ENCODE peak calls at places on chromosome 15, in eight cellular contexts. One of them, this sample, is unnamed. For H3K9me3, the result is how much of the 10 kb centered on the place peaks cover.

GRCh38 chr15:31435891-31436628 is 109.4 kb downstream of the KLF13 start:
- DNase-seq in endodermal cell: no peak
- DNase-seq in right lobe of liver: no peak
- DNase-seq in fibroblast of lung: no peak
- DNase-seq in ascending aorta: no peak
- DNase-seq in stomach: no peak
- DNase-seq in heart left ventricle: no peak
- DNase-seq in left lung: no peak
- DNase-seq in this sample: no peak

GRCh38 chr15:31364301-31365031 is 37.8 kb downstream of the KLF13 start:
- DNase-seq in endodermal cell: peak
- DNase-seq in stomach: no peak
- DNase-seq in ascending aorta: no peak
- DNase-seq in right lobe of liver: no peak
- DNase-seq in left lung: no peak
- DNase-seq in fibroblast of lung: no peak
- DNase-seq in heart left ventricle: no peak
- DNase-seq in this sample: no peak

GRCh38 chr15:76169013-76169412 is 109.2 kb downstream of the TMEM266 start:
- DNase-seq in fibroblast of lung: no peak
- DNase-seq in endodermal cell: peak
- DNase-seq in left lung: no peak
- DNase-seq in heart left ventricle: no peak
- DNase-seq in ascending aorta: no peak
- DNase-seq in stomach: no peak
- DNase-seq in right lobe of liver: no peak
- DNase-seq in this sample: no peak

GRCh38 chr15:60819860-60820259 is 340.9 kb upstream of the ICE2 start:
- DNase-seq in stomach: no peak
- DNase-seq in endodermal cell: no peak
- DNase-seq in heart left ventricle: no peak
- DNase-seq in fibroblast of lung: no peak
- DNase-seq in left lung: no peak
- DNase-seq in ascending aorta: no peak
- DNase-seq in right lobe of liver: no peak
- DNase-seq in this sample: no peak

GRCh38 chr15:70091649-70092461 is 5.9 kb downstream of the TLE3 start:
- DNase-seq in heart left ventricle: peak
- DNase-seq in fibroblast of lung: peak
- DNase-seq in left lung: no peak
- DNase-seq in stomach: peak
- DNase-seq in endodermal cell: no peak
- DNase-seq in ascending aorta: no peak
- DNase-seq in right lobe of liver: peak
- DNase-seq in this sample: peak

GRCh38 chr15:68385671-68386586 is 46.0 kb downstream of the ITGA11 start:
- DNase-seq in ascending aorta: peak
- DNase-seq in right lobe of liver: peak
- DNase-seq in stomach: peak
- DNase-seq in fibroblast of lung: no peak
- DNase-seq in heart left ventricle: no peak
- DNase-seq in endodermal cell: no peak
- DNase-seq in left lung: peak
- DNase-seq in this sample: peak

GRCh38 chr15:73866881-73867410 is 6.4 kb upstream of the TBC1D21 start:
- DNase-seq in heart left ventricle: no peak
- DNase-seq in fibroblast of lung: no peak
- DNase-seq in ascending aorta: no peak
- DNase-seq in left lung: no peak
- DNase-seq in right lobe of liver: peak
- DNase-seq in stomach: no peak
- DNase-seq in endodermal cell: peak
- DNase-seq in this sample: no peak

GRCh38 chr15:74833376-74834107 is 7.1 kb downstream of the CPLX3 start:
- DNase-seq in fibroblast of lung: no peak
- DNase-seq in stomach: no peak
- DNase-seq in ascending aorta: no peak
- DNase-seq in heart left ventricle: no peak
- DNase-seq in endodermal cell: no peak
- DNase-seq in right lobe of liver: no peak
- DNase-seq in left lung: no peak
- DNase-seq in this sample: no peak

GRCh38 chr15:81189583-81190283 is 6.9 kb upstream of the IL16 start:
- DNase-seq in endodermal cell: no peak
- DNase-seq in heart left ventricle: peak
- DNase-seq in fibroblast of lung: peak
- DNase-seq in left lung: peak
- DNase-seq in stomach: peak
- DNase-seq in ascending aorta: peak
- DNase-seq in right lobe of liver: no peak
- DNase-seq in this sample: peak

GRCh38 chr15:86073281-86073680 is 6.4 kb upstream of the AGBL1 start:
- DNase-seq in fibroblast of lung: no peak
- DNase-seq in right lobe of liver: no peak
- DNase-seq in left lung: no peak
- DNase-seq in ascending aorta: no peak
- DNase-seq in endodermal cell: no peak
- DNase-seq in heart left ventricle: no peak
- DNase-seq in stomach: no peak
- DNase-seq in this sample: no peak

GRCh38 chr15:80932989-80933388 is 56.6 kb downstream of the MESD start:
- DNase-seq in heart left ventricle: no peak
- DNase-seq in right lobe of liver: no peak
- DNase-seq in fibroblast of lung: peak
- DNase-seq in endodermal cell: no peak
- DNase-seq in left lung: no peak
- DNase-seq in stomach: no peak
- DNase-seq in ascending aorta: peak
- DNase-seq in this sample: no peak

GRCh38 chr15:82936966-82937647 is 15.4 kb downstream of the HOMER2 start:
- DNase-seq in stomach: no peak
- DNase-seq in endodermal cell: no peak
- DNase-seq in right lobe of liver: no peak
- DNase-seq in ascending aorta: no peak
- DNase-seq in fibroblast of lung: no peak
- DNase-seq in left lung: no peak
- DNase-seq in heart left ventricle: no peak
- DNase-seq in this sample: no peak

GRCh38 chr15:70397816-70398215 is 300.1 kb upstream of the TLE3 start:
- DNase-seq in fibroblast of lung: no peak
- DNase-seq in right lobe of liver: no peak
- DNase-seq in endodermal cell: no peak
- DNase-seq in heart left ventricle: no peak
- DNase-seq in ascending aorta: no peak
- DNase-seq in left lung: no peak
- DNase-seq in stomach: no peak
- DNase-seq in this sample: no peak

GRCh38 chr15:57635300-57635944 is 43.7 kb downstream of the MYZAP start:
- DNase-seq in fibroblast of lung: no peak
- DNase-seq in endodermal cell: no peak
- DNase-seq in heart left ventricle: no peak
- DNase-seq in stomach: peak
- DNase-seq in left lung: no peak
- DNase-seq in right lobe of liver: no peak
- DNase-seq in ascending aorta: no peak
- DNase-seq in this sample: no peak

GRCh38 chr15:95636107-95636506 is 694.4 kb upstream of the NR2F2 start:
- DNase-seq in fibroblast of lung: no peak
- DNase-seq in left lung: no peak
- DNase-seq in ascending aorta: no peak
- DNase-seq in heart left ventricle: no peak
- DNase-seq in right lobe of liver: no peak
- DNase-seq in endodermal cell: no peak
- DNase-seq in stomach: no peak
- DNase-seq in this sample: no peak

DNA sequence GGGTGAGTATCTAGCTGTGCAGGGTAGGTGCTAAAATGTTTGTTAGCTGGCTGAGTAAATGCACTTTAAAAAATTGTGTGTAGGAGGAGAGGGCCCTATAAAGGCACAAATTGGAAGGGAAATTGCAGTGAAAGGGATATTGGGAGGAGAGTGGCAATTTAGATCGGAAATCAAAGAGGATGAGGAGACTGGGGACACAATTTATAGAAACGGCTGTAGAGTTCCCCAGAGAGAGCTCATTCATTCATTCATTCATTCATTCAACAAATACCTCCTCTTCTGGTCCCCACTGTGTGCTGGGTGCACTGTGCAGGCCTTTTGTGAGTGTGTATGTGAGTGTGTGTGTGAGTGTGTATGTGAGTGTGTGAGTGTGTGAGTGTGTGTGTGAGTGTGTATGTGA is 2.4 kb downstream of the DNAJA4 start:
- DNase-seq in ascending aorta: no peak
- DNase-seq in right lobe of liver: no peak
- DNase-seq in endodermal cell: no peak
- DNase-seq in stomach: no peak
- DNase-seq in heart left ventricle: no peak
- DNase-seq in fibroblast of lung: no peak
- DNase-seq in left lung: no peak
- DNase-seq in this sample: no peak
- H3K9me3 ChIP-seq in ascending aorta: under half
- H3K9me3 ChIP-seq in right lobe of liver: under half
- H3K9me3 ChIP-seq in endodermal cell: under half
- H3K9me3 ChIP-seq in stomach: under half
- H3K9me3 ChIP-seq in heart left ventricle: under half
- H3K9me3 ChIP-seq in fibroblast of lung: under half
- H3K9me3 ChIP-seq in left lung: under half
- H3K9me3 ChIP-seq in this sample: under half

GRCh38 chr15:25795061-25795460 is 68.1 kb downstream of the ATP10A start:
- DNase-seq in left lung: peak
- DNase-seq in right lobe of liver: no peak
- DNase-seq in endodermal cell: no peak
- DNase-seq in ascending aorta: no peak
- DNase-seq in stomach: no peak
- DNase-seq in heart left ventricle: peak
- DNase-seq in fibroblast of lung: no peak
- DNase-seq in this sample: peak
- H3K9me3 ChIP-seq in left lung: under half
- H3K9me3 ChIP-seq in right lobe of liver: under half
- H3K9me3 ChIP-seq in endodermal cell: under half
- H3K9me3 ChIP-seq in ascending aorta: under half
- H3K9me3 ChIP-seq in stomach: under half
- H3K9me3 ChIP-seq in heart left ventricle: under half
- H3K9me3 ChIP-seq in fibroblast of lung: under half
- H3K9me3 ChIP-seq in this sample: under half

GRCh38 chr15:71888797-71889196 is 78.4 kb downstream of the NR2E3 start:
- DNase-seq in endodermal cell: no peak
- DNase-seq in heart left ventricle: no peak
- DNase-seq in stomach: no peak
- DNase-seq in fibroblast of lung: no peak
- DNase-seq in left lung: no peak
- DNase-seq in ascending aorta: no peak
- DNase-seq in right lobe of liver: no peak
- DNase-seq in this sample: no peak

GRCh38 chr15:71892335-71892734 is 82.0 kb downstream of the NR2E3 start:
- DNase-seq in left lung: no peak
- DNase-seq in stomach: no peak
- DNase-seq in fibroblast of lung: no peak
- DNase-seq in heart left ventricle: no peak
- DNase-seq in right lobe of liver: no peak
- DNase-seq in ascending aorta: no peak
- DNase-seq in endodermal cell: no peak
- DNase-seq in this sample: no peak

GRCh38 chr15:71889947-71890346 is 79.6 kb downstream of the NR2E3 start:
- DNase-seq in fibroblast of lung: no peak
- DNase-seq in stomach: no peak
- DNase-seq in heart left ventricle: no peak
- DNase-seq in ascending aorta: no peak
- DNase-seq in left lung: no peak
- DNase-seq in right lobe of liver: no peak
- DNase-seq in endodermal cell: no peak
- DNase-seq in this sample: no peak

GRCh38 chr15:71891026-71891425 is 80.7 kb downstream of the NR2E3 start:
- DNase-seq in right lobe of liver: no peak
- DNase-seq in ascending aorta: no peak
- DNase-seq in stomach: no peak
- DNase-seq in heart left ventricle: no peak
- DNase-seq in endodermal cell: no peak
- DNase-seq in left lung: no peak
- DNase-seq in fibroblast of lung: no peak
- DNase-seq in this sample: no peak

GRCh38 chr15:71889385-71889784 is 79.0 kb downstream of the NR2E3 start:
- DNase-seq in endodermal cell: no peak
- DNase-seq in stomach: no peak
- DNase-seq in left lung: no peak
- DNase-seq in fibroblast of lung: no peak
- DNase-seq in ascending aorta: no peak
- DNase-seq in right lobe of liver: no peak
- DNase-seq in heart left ventricle: no peak
- DNase-seq in this sample: no peak
- H3K9me3 ChIP-seq in endodermal cell: under half
- H3K9me3 ChIP-seq in stomach: under half
- H3K9me3 ChIP-seq in left lung: under half
- H3K9me3 ChIP-seq in fibroblast of lung: under half
- H3K9me3 ChIP-seq in ascending aorta: under half
- H3K9me3 ChIP-seq in right lobe of liver: under half
- H3K9me3 ChIP-seq in heart left ventricle: under half
- H3K9me3 ChIP-seq in this sample: under half

GRCh38 chr15:39584662-39585393 is 3.9 kb downstream of the THBS1 start:
- DNase-seq in right lobe of liver: no peak
- DNase-seq in ascending aorta: no peak
- DNase-seq in endodermal cell: no peak
- DNase-seq in fibroblast of lung: no peak
- DNase-seq in left lung: no peak
- DNase-seq in heart left ventricle: no peak
- DNase-seq in stomach: no peak
- DNase-seq in this sample: no peak

GRCh38 chr15:39586387-39587171 is 5.7 kb downstream of the THBS1 start:
- DNase-seq in endodermal cell: no peak
- DNase-seq in heart left ventricle: no peak
- DNase-seq in left lung: no peak
- DNase-seq in right lobe of liver: no peak
- DNase-seq in stomach: no peak
- DNase-seq in ascending aorta: no peak
- DNase-seq in fibroblast of lung: peak
- DNase-seq in this sample: no peak

GRCh38 chr15:39587291-39587909 is 6.5 kb downstream of the THBS1 start:
- DNase-seq in endodermal cell: no peak
- DNase-seq in fibroblast of lung: peak
- DNase-seq in heart left ventricle: no peak
- DNase-seq in left lung: no peak
- DNase-seq in right lobe of liver: no peak
- DNase-seq in stomach: no peak
- DNase-seq in ascending aorta: no peak
- DNase-seq in this sample: no peak

GRCh38 chr15:39585394-39585841 is 4.5 kb downstream of the THBS1 start:
- DNase-seq in fibroblast of lung: peak
- DNase-seq in ascending aorta: no peak
- DNase-seq in left lung: no peak
- DNase-seq in endodermal cell: no peak
- DNase-seq in stomach: no peak
- DNase-seq in right lobe of liver: no peak
- DNase-seq in heart left ventricle: no peak
- DNase-seq in this sample: no peak

DNA sequence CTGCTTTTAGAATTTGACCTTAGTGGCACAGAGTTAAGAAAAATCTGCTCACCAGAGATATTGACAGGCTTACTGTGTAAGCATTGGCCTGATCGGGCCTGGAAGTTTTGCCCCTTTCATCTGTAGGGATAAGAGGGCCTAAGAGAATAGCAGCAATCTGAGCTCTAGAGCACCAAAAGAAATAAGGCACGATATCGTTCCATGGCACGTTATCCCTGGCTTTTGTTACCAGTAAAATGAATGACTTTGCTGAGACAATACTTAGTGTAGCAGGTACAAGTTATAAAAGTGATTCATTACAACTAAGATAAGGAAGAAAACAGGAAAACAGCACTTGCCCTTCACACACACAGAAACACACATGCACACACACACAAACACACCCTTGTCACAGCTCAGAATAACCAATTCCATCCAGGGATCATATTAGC is 5.0 kb downstream of the THBS1 start:
- DNase-seq in endodermal cell: no peak
- DNase-seq in left lung: no peak
- DNase-seq in fibroblast of lung: no peak
- DNase-seq in ascending aorta: no peak
- DNase-seq in heart left ventricle: no peak
- DNase-seq in right lobe of liver: no peak
- DNase-seq in stomach: no peak
- DNase-seq in this sample: no peak
- H3K9me3 ChIP-seq in endodermal cell: under half
- H3K9me3 ChIP-seq in left lung: under half
- H3K9me3 ChIP-seq in fibroblast of lung: under half
- H3K9me3 ChIP-seq in ascending aorta: under half
- H3K9me3 ChIP-seq in heart left ventricle: under half
- H3K9me3 ChIP-seq in right lobe of liver: under half
- H3K9me3 ChIP-seq in stomach: under half
- H3K9me3 ChIP-seq in this sample: under half